ENCODE peak calls at places on chromosomes 6 and 20, in five cellular contexts. X, K, F, S and U are unnamed samples.

GRCh38 chr6:147106759-147107401 is 97.3 kb upstream of the STXBP5 start:
- DNase-seq in X (no peak), K (no peak), F (peak; percentile 47), S (no peak), U (no peak)

GRCh38 chr20:18628330-18628941 is 40.6 kb downstream of the DTD1 start:
- DNase-seq in X (peak; percentile 39), K (no peak), F (no peak), S (no peak), U (no peak)

GRCh38 chr20:49916146-49917002 is 1.0 kb upstream of the SPATA2 start:
- DNase-seq in X (peak; percentile 55), K (no peak), F (no peak), S (no peak), U (peak; percentile 55)

GRCh38 chr20:24987873-24988835 is 4.4 kb downstream of the APMAP start:
- DNase-seq in X (no peak), K (no peak), F (no peak), S (no peak), U (no peak)

GRCh38 chr20:38046572-38046971 is 13.0 kb downstream of the RPRD1B start:
- DNase-seq in X (no peak), K (no peak), F (no peak), S (no peak), U (no peak)

GRCh38 chr20:32902456-32903420 is 44.0 kb downstream of the EFCAB8 start:
- DNase-seq in X (peak; percentile 47), K (peak; percentile 56), F (peak; percentile 43), S (peak; percentile 71), U (peak; percentile 54)

GRCh38 chr20:58718121-58718563 is 25.5 kb downstream of the NPEPL1 start:
- DNase-seq in X (no peak), K (no peak), F (no peak), S (no peak), U (no peak)

GRCh38 chr6:26122402-26122792 is 35.2 kb downstream of the HFE start:
- DNase-seq in X (no peak), K (no peak), F (peak; percentile 5), S (no peak), U (no peak)

GRCh38 chr6:3962897-3963296 is 113.7 kb downstream of the FAM50B start:
- DNase-seq in X (no peak), K (no peak), F (peak; percentile 81), S (no peak), U (no peak)

GRCh38 chr6:126797981-126798380 is 320.5 kb upstream of the RSPO3 start:
- DNase-seq in X (no peak), K (no peak), F (no peak), S (no peak), U (no peak)

GRCh38 chr6:28769626-28770402 is 154.0 kb downstream of the TRIM27 start:
- DNase-seq in X (no peak), K (no peak), F (peak; percentile 75), S (no peak), U (no peak)

GRCh38 chr6:55239099-55239498 is 64.8 kb downstream of the HCRTR2 start:
- DNase-seq in X (peak; percentile 53), K (no peak), F (no peak), S (peak; percentile 48), U (no peak)

GRCh38 chr6:34063641-34064040 is 82.2 kb downstream of the GRM4 start:
- DNase-seq in X (no peak), K (no peak), F (no peak), S (no peak), U (no peak)

GRCh38 chr6:40276176-40276575 is 311.0 kb downstream of the LRFN2 start:
- DNase-seq in X (no peak), K (no peak), F (no peak), S (no peak), U (no peak)

GRCh38 chr6:119683022-119683421 is 333.5 kb upstream of the MAN1A1 start:
- DNase-seq in X (no peak), K (no peak), F (no peak), S (no peak), U (no peak)

GRCh38 chr6:92159046-92159445 is 1260.3 kb downstream of the EPHA7 start:
- DNase-seq in X (no peak), K (no peak), F (no peak), S (no peak), U (no peak)

GRCh38 chr6:112029045-112029822 is 24.7 kb upstream of the CCN6 start:
- DNase-seq in X (peak; percentile 66), K (peak; percentile 38), F (peak; percentile 74), S (peak; percentile 87), U (peak; percentile 32)

GRCh38 chr6:52976591-52977035 is 18.5 kb downstream of the GSTA4 start:
- DNase-seq in X (no peak), K (no peak), F (no peak), S (peak; percentile 58), U (no peak)

GRCh38 chr20:63457737-63458136 is 14.7 kb downstream of the KCNQ2 start:
- DNase-seq in X (no peak), K (no peak), F (peak; percentile 6), S (peak; percentile 76), U (no peak)

GRCh38 chr6:44925100-44925739 is 402.9 kb upstream of the RUNX2 start:
- DNase-seq in X (no peak), K (no peak), F (peak; percentile 68), S (no peak), U (no peak)

GRCh38 chr6:118876814-118877213 is 17.1 kb upstream of the ASF1A start:
- DNase-seq in X (no peak), K (no peak), F (peak; percentile 77), S (no peak), U (no peak)

GRCh38 chr20:37518059-37518458 is 3.0 kb upstream of the NNAT start:
- DNase-seq in X (no peak), K (no peak), F (no peak), S (no peak), U (no peak)

GRCh38 chr6:113671440-113671839 is 185.7 kb upstream of the MARCKS start:
- DNase-seq in X (no peak), K (no peak), F (no peak), S (no peak), U (no peak)

GRCh38 chr6:99547526-99547925 is 20.9 kb downstream of the CCNC start:
- DNase-seq in X (no peak), K (no peak), F (no peak), S (no peak), U (no peak)

GRCh38 chr20:22949710-22950109 is 85.4 kb upstream of the SSTR4 start:
- DNase-seq in X (no peak), K (no peak), F (peak; percentile 45), S (no peak), U (no peak)

GRCh38 chr6:125949069-125949468 is 7.5 kb upstream of the HINT3 start:
- DNase-seq in X (no peak), K (no peak), F (no peak), S (no peak), U (no peak)

GRCh38 chr20:4585104-4585753 is 136.5 kb upstream of the PRND start:
- DNase-seq in X (no peak), K (no peak), F (peak; percentile 79), S (no peak), U (no peak)

GRCh38 chr6:95768539-95768938 is 191.2 kb downstream of the MANEA start:
- DNase-seq in X (no peak), K (no peak), F (no peak), S (no peak), U (no peak)

GRCh38 chr20:37314617-37315292 is 25.3 kb downstream of the MANBAL start:
- DNase-seq in X (no peak), K (no peak), F (no peak), S (peak; percentile 94), U (no peak)

GRCh38 chr6:139872635-139873034 is 498.2 kb upstream of the CITED2 start:
- DNase-seq in X (no peak), K (no peak), F (no peak), S (no peak), U (no peak)

GRCh38 chr20:8693709-8694108 is 375.2 kb upstream of the PLCB4 start:
- DNase-seq in X (no peak), K (no peak), F (peak; percentile 82), S (no peak), U (no peak)

GRCh38 chr6:63807056-63807455 is 171.5 kb downstream of the PHF3 start:
- DNase-seq in X (no peak), K (no peak), F (no peak), S (no peak), U (no peak)
- H3K27ac ChIP-seq in X (peak overlapping the region; percentile 29), K (no peak overlapping the region), F (peak overlapping the region; percentile 88), S (no peak overlapping the region), U (no peak overlapping the region)

GRCh38 chr6:30895343-30895742 is 11.0 kb downstream of the DDR1 start:
- DNase-seq in X (no peak), K (no peak), F (no peak), S (no peak), U (no peak)

GRCh38 chr6:30894381-30894780 is 10.1 kb downstream of the DDR1 start:
- DNase-seq in X (no peak), K (no peak), F (no peak), S (no peak), U (no peak)

GRCh38 chr6:30893666-30894065 is 9.3 kb downstream of the DDR1 start:
- DNase-seq in X (no peak), K (no peak), F (no peak), S (no peak), U (no peak)

GRCh38 chr6:30896541-30896940 is 11.5 kb upstream of the GTF2H4 start:
- DNase-seq in X (no peak), K (no peak), F (no peak), S (no peak), U (no peak)

GRCh38 chr6:30894935-30895334 is 10.6 kb downstream of the DDR1 start:
- DNase-seq in X (no peak), K (no peak), F (no peak), S (no peak), U (no peak)
- H3K27ac ChIP-seq in X (no peak overlapping the region), K (no peak overlapping the region), F (no peak overlapping the region), S (no peak overlapping the region), U (no peak overlapping the region)

GRCh38 chr6:15264902-15265761 is 19.3 kb downstream of the JARID2 start:
- DNase-seq in X (no peak), K (no peak), F (no peak), S (peak; percentile 75), U (no peak)
- H3K27ac ChIP-seq in X (no peak overlapping the region), K (no peak overlapping the region), F (no peak overlapping the region), S (peak overlapping the region; percentile 26), U (no peak overlapping the region)

GRCh38 chr6:27139753-27140522 is 107.6 kb upstream of the PRSS16 start:
- DNase-seq in X (no peak), K (no peak), F (no peak), S (no peak), U (no peak)
- H3K27ac ChIP-seq in X (no peak overlapping the region), K (peak overlapping the region; percentile 82), F (peak overlapping the region; percentile 33), S (peak overlapping the region; percentile 85), U (peak overlapping the region; percentile 85)

GRCh38 chr6:42890311-42891198 is 11.1 kb downstream of the RPL7L1 start:
- DNase-seq in X (peak; percentile 87), K (peak; percentile 83), F (peak; percentile 97), S (peak; percentile 97), U (peak; percentile 85)

GRCh38 chr6:42891199-42891722 is 11.8 kb downstream of the RPL7L1 start:
- DNase-seq in X (no peak), K (no peak), F (no peak), S (no peak), U (no peak)

GRCh38 chr6:42885702-42886101 is 6.3 kb downstream of the RPL7L1 start:
- DNase-seq in X (no peak), K (no peak), F (no peak), S (no peak), U (no peak)

DNA sequence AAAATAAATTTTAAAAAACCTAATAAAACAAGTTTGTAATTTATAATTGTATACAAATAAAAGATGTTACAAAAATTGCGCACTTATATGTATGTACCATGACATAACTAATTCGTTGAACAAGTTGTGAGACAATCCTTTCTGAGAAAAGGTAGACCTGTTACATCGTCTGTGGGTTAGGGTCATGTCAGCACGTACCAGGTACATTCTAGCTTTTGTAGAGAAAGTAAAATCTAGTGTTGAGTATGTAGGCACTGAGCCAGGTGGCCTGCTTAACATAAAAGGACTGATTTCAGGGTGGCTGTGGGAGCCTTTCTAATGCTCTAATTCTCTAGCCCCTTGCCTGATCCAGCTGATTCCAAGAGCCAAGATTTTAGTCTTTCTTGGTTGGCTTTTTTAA is 10.4 kb downstream of the RPL7L1 start:
- DNase-seq in X (no peak), K (no peak), F (no peak), S (no peak), U (no peak)
- H3K27ac ChIP-seq in X (no peak overlapping the region), K (peak overlapping the region; percentile 91), F (peak overlapping the region; percentile 85), S (no peak overlapping the region), U (peak overlapping the region; percentile 85)